ENCODE peak calls at places on chromosomes 3 and 15, in six cellular contexts. One of them, this sample, is unnamed.
A peak's percentile ranks its signal among the peaks of the same experiment; 100 is the strongest.

GRCh38 chr15:61731081-61731480 is 329.2 kb downstream of the VPS13C start:
- DNase-seq in BE2C: no peak
- DNase-seq in K562: no peak
- DNase-seq in left ventricle myocardium superior: no peak
- DNase-seq in mucosa of descending colon: no peak
- DNase-seq in HS-5: no peak
- DNase-seq in this sample: no peak

GRCh38 chr15:80940851-80941250 is 48.8 kb downstream of the MESD start:
- DNase-seq in BE2C: no peak
- DNase-seq in K562: no peak
- DNase-seq in left ventricle myocardium superior: no peak
- DNase-seq in mucosa of descending colon: no peak
- DNase-seq in HS-5: no peak
- DNase-seq in this sample: no peak

GRCh38 chr15:66832679-66833078 is 130.6 kb downstream of the SMAD6 start:
- DNase-seq in BE2C: no peak
- DNase-seq in K562: no peak
- DNase-seq in left ventricle myocardium superior: no peak
- DNase-seq in mucosa of descending colon: no peak
- DNase-seq in HS-5: peak; percentile 85
- DNase-seq in this sample: no peak

GRCh38 chr3:41581700-41582099 is 380.2 kb downstream of the ULK4 start:
- DNase-seq in BE2C: no peak
- DNase-seq in K562: no peak
- DNase-seq in left ventricle myocardium superior: no peak
- DNase-seq in mucosa of descending colon: no peak
- DNase-seq in HS-5: no peak
- DNase-seq in this sample: no peak

GRCh38 chr15:24878153-24878552 is 76.6 kb upstream of the SNRPN start:
- DNase-seq in BE2C: peak; percentile 49
- DNase-seq in K562: no peak
- DNase-seq in left ventricle myocardium superior: peak; percentile 57
- DNase-seq in mucosa of descending colon: no peak
- DNase-seq in HS-5: no peak
- DNase-seq in this sample: no peak

GRCh38 chr3:59056706-59057105 is 6.9 kb upstream of the CFAP20DC start:
- DNase-seq in BE2C: no peak
- DNase-seq in K562: no peak
- DNase-seq in left ventricle myocardium superior: no peak
- DNase-seq in mucosa of descending colon: no peak
- DNase-seq in HS-5: peak; percentile 25
- DNase-seq in this sample: no peak

GRCh38 chr15:75902129-75902557 is 1.5 kb upstream of the FBXO22 start:
- DNase-seq in BE2C: peak; percentile 73
- DNase-seq in K562: peak; percentile 53
- DNase-seq in left ventricle myocardium superior: no peak
- DNase-seq in mucosa of descending colon: no peak
- DNase-seq in HS-5: no peak
- DNase-seq in this sample: no peak

GRCh38 chr3:36650271-36650671 is 114.1 kb downstream of the DCLK3 start:
- DNase-seq in BE2C: no peak
- DNase-seq in K562: no peak
- DNase-seq in left ventricle myocardium superior: no peak
- DNase-seq in mucosa of descending colon: no peak
- DNase-seq in HS-5: no peak
- DNase-seq in this sample: no peak

GRCh38 chr3:65855370-65856100 is 183.2 kb downstream of the MAGI1 start:
- DNase-seq in BE2C: no peak
- DNase-seq in K562: no peak
- DNase-seq in left ventricle myocardium superior: no peak
- DNase-seq in mucosa of descending colon: no peak
- DNase-seq in HS-5: no peak
- DNase-seq in this sample: no peak

GRCh38 chr3:47015151-47015550 is 35.7 kb downstream of the NBEAL2 start:
- DNase-seq in BE2C: no peak
- DNase-seq in K562: no peak
- DNase-seq in left ventricle myocardium superior: no peak
- DNase-seq in mucosa of descending colon: no peak
- DNase-seq in HS-5: no peak
- DNase-seq in this sample: no peak

GRCh38 chr3:185056908-185057307 is 96.0 kb downstream of the C3orf70 start:
- DNase-seq in BE2C: no peak
- DNase-seq in K562: no peak
- DNase-seq in left ventricle myocardium superior: no peak
- DNase-seq in mucosa of descending colon: no peak
- DNase-seq in HS-5: no peak
- DNase-seq in this sample: no peak

GRCh38 chr3:188507244-188507720 is 353.3 kb downstream of the LPP start:
- DNase-seq in BE2C: no peak
- DNase-seq in K562: no peak
- DNase-seq in left ventricle myocardium superior: no peak
- DNase-seq in mucosa of descending colon: peak; percentile 14
- DNase-seq in HS-5: peak; percentile 83
- DNase-seq in this sample: no peak

GRCh38 chr3:172808969-172809546 is 58.5 kb downstream of the ECT2 start:
- DNase-seq in BE2C: no peak
- DNase-seq in K562: no peak
- DNase-seq in left ventricle myocardium superior: no peak
- DNase-seq in mucosa of descending colon: peak; percentile 19
- DNase-seq in HS-5: peak; percentile 29
- DNase-seq in this sample: no peak

GRCh38 chr3:127865941-127866340 is 43.6 kb upstream of the MGLL start:
- DNase-seq in BE2C: no peak
- DNase-seq in K562: no peak
- DNase-seq in left ventricle myocardium superior: no peak
- DNase-seq in mucosa of descending colon: no peak
- DNase-seq in HS-5: no peak
- DNase-seq in this sample: no peak

GRCh38 chr15:70504305-70504951 is 258.9 kb downstream of the UACA start:
- DNase-seq in BE2C: peak; percentile 65
- DNase-seq in K562: no peak
- DNase-seq in left ventricle myocardium superior: peak; percentile 71
- DNase-seq in mucosa of descending colon: peak; percentile 41
- DNase-seq in HS-5: no peak
- DNase-seq in this sample: no peak

GRCh38 chr3:112546216-112546759 is 15.5 kb downstream of the ATG3 start:
- DNase-seq in BE2C: no peak
- DNase-seq in K562: no peak
- DNase-seq in left ventricle myocardium superior: no peak
- DNase-seq in mucosa of descending colon: no peak
- DNase-seq in HS-5: no peak
- DNase-seq in this sample: no peak

GRCh38 chr15:47987908-47988532 is 132.8 kb upstream of the SLC24A5 start:
- DNase-seq in BE2C: peak; percentile 50
- DNase-seq in K562: no peak
- DNase-seq in left ventricle myocardium superior: no peak
- DNase-seq in mucosa of descending colon: peak; percentile 74
- DNase-seq in HS-5: peak; percentile 28
- DNase-seq in this sample: no peak

GRCh38 chr15:90033006-90033405 is 31.9 kb downstream of the ZNF710 start:
- DNase-seq in BE2C: no peak
- DNase-seq in K562: no peak
- DNase-seq in left ventricle myocardium superior: no peak
- DNase-seq in mucosa of descending colon: no peak
- DNase-seq in HS-5: no peak
- DNase-seq in this sample: no peak

GRCh38 chr15:37931868-37932267 is 2.6 kb upstream of the TMCO5A start:
- DNase-seq in BE2C: no peak
- DNase-seq in K562: no peak
- DNase-seq in left ventricle myocardium superior: no peak
- DNase-seq in mucosa of descending colon: no peak
- DNase-seq in HS-5: peak; percentile 53
- DNase-seq in this sample: no peak

GRCh38 chr3:135688003-135688402 is 277.5 kb upstream of the PPP2R3A start:
- DNase-seq in BE2C: no peak
- DNase-seq in K562: no peak
- DNase-seq in left ventricle myocardium superior: no peak
- DNase-seq in mucosa of descending colon: no peak
- DNase-seq in HS-5: no peak
- DNase-seq in this sample: no peak

GRCh38 chr3:194375473-194375872 is 5.9 kb upstream of the LRRC15 start:
- DNase-seq in BE2C: no peak
- DNase-seq in K562: peak; percentile 34
- DNase-seq in left ventricle myocardium superior: peak; percentile 9
- DNase-seq in mucosa of descending colon: no peak
- DNase-seq in HS-5: no peak
- DNase-seq in this sample: no peak

GRCh38 chr3:101464235-101464634 is 48.8 kb downstream of the SENP7 start:
- DNase-seq in BE2C: no peak
- DNase-seq in K562: no peak
- DNase-seq in left ventricle myocardium superior: no peak
- DNase-seq in mucosa of descending colon: no peak
- DNase-seq in HS-5: no peak
- DNase-seq in this sample: no peak

GRCh38 chr15:39622660-39623549 is 42.0 kb downstream of the THBS1 start:
- DNase-seq in BE2C: no peak
- DNase-seq in K562: no peak
- DNase-seq in left ventricle myocardium superior: no peak
- DNase-seq in mucosa of descending colon: peak; percentile 63
- DNase-seq in HS-5: no peak
- DNase-seq in this sample: no peak

GRCh38 chr3:22372292-22372949 is 621.4 kb upstream of the ZNF385D start:
- DNase-seq in BE2C: no peak
- DNase-seq in K562: no peak
- DNase-seq in left ventricle myocardium superior: peak; percentile 37
- DNase-seq in mucosa of descending colon: no peak
- DNase-seq in HS-5: no peak
- DNase-seq in this sample: no peak

GRCh38 chr3:13420817-13421755 is 964 bp upstream of the NUP210 start:
- DNase-seq in BE2C: no peak
- DNase-seq in K562: peak; percentile 87
- DNase-seq in left ventricle myocardium superior: no peak
- DNase-seq in mucosa of descending colon: peak; percentile 47
- DNase-seq in HS-5: no peak
- DNase-seq in this sample: no peak

GRCh38 chr3:81426826-81427565 is 334.4 kb downstream of the GBE1 start:
- DNase-seq in BE2C: no peak
- DNase-seq in K562: no peak
- DNase-seq in left ventricle myocardium superior: no peak
- DNase-seq in mucosa of descending colon: no peak
- DNase-seq in HS-5: no peak
- DNase-seq in this sample: no peak

GRCh38 chr3:159260049-159260662 is 458.3 kb downstream of the MFSD1 start:
- DNase-seq in BE2C: peak; percentile 57
- DNase-seq in K562: peak; percentile 19
- DNase-seq in left ventricle myocardium superior: no peak
- DNase-seq in mucosa of descending colon: peak; percentile 68
- DNase-seq in HS-5: peak; percentile 56
- DNase-seq in this sample: no peak

GRCh38 chr3:172138031-172138538 is 98.7 kb downstream of the FNDC3B start:
- DNase-seq in BE2C: no peak
- DNase-seq in K562: no peak
- DNase-seq in left ventricle myocardium superior: no peak
- DNase-seq in mucosa of descending colon: no peak
- DNase-seq in HS-5: no peak
- DNase-seq in this sample: no peak